ENCODE peak calls at places on chromosome 1, in nine cellular contexts. X, D, L, Q, J, T, K, M and S are unnamed samples.

GRCh38 chr1:176752505-176752904 is 289.5 kb downstream of the PAPPA2 start:
- DNase-seq in M (no peak), J (no peak), X (no peak), Q (no peak), D (no peak), L (no peak), T (no peak), K (no peak), S (no peak)

GRCh38 chr1:27872059-27872801 is at the start of gene THEMIS2:
- DNase-seq in X (peak; percentile 96), K (peak; percentile 44), T (peak; percentile 42), M (peak; percentile 79), J (no peak), Q (no peak), L (peak; percentile 46), D (peak; percentile 81), S (peak; percentile 73)

GRCh38 chr1:63663301-63663700 is 70.1 kb downstream of the PGM1 start:
- DNase-seq in D (no peak), T (no peak), J (no peak), Q (no peak), K (no peak), M (no peak), X (no peak), L (no peak), S (no peak)

GRCh38 chr1:229170778-229171505 is 100.0 kb upstream of the RAB4A start:
- DNase-seq in D (no peak), L (no peak), M (no peak), T (peak; percentile 33), X (no peak), K (no peak), J (no peak), Q (no peak), S (no peak)

GRCh38 chr1:201750934-201751333 is 78.0 kb upstream of the IPO9 start:
- DNase-seq in T (no peak), K (no peak), L (no peak), M (no peak), Q (no peak), J (no peak), D (no peak), X (no peak), S (no peak)

GRCh38 chr1:12208764-12209494 is 20.9 kb upstream of the VPS13D start:
- DNase-seq in M (peak; percentile 84), K (peak; percentile 87), J (peak; percentile 88), X (peak; percentile 94), L (peak; percentile 87), T (peak; percentile 83), D (peak; percentile 89), Q (peak; percentile 73), S (peak; percentile 89)

GRCh38 chr1:234868296-234869147 is 258.5 kb upstream of the IRF2BP2 start:
- DNase-seq in X (no peak), L (no peak), K (no peak), T (no peak), D (no peak), Q (no peak), M (no peak), J (no peak), S (no peak)

GRCh38 chr1:22641247-22641646 is 2.2 kb upstream of the C1QC start:
- DNase-seq in Q (no peak), L (no peak), X (no peak), M (no peak), D (no peak), K (no peak), J (no peak), T (no peak), S (no peak)

GRCh38 chr1:5949761-5950100 is 42.5 kb downstream of the NPHP4 start:
- DNase-seq in J (no peak), Q (no peak), T (no peak), M (no peak), X (no peak), D (no peak), L (no peak), K (no peak), S (no peak)

GRCh38 chr1:5948681-5949005 is 43.6 kb downstream of the NPHP4 start:
- DNase-seq in J (no peak), K (no peak), Q (no peak), L (no peak), T (no peak), D (no peak), X (no peak), M (no peak), S (no peak)

GRCh38 chr1:5950201-5950895 is 41.9 kb downstream of the NPHP4 start:
- DNase-seq in M (no peak), L (no peak), X (no peak), D (no peak), J (no peak), K (no peak), T (no peak), Q (no peak), S (no peak)

GRCh38 chr1:5947978-5948680 is 44.1 kb downstream of the NPHP4 start:
- DNase-seq in J (no peak), K (no peak), L (no peak), D (no peak), T (no peak), M (no peak), Q (no peak), X (no peak), S (no peak)

GRCh38 chr1:5949074-5949760 is 43.0 kb downstream of the NPHP4 start:
- DNase-seq in D (no peak), T (no peak), K (no peak), M (no peak), L (no peak), X (no peak), Q (no peak), J (no peak), S (no peak)
- TF ChIP-seq CTCF in D (no peak), T (no peak), K (no peak), M (no peak), L (no peak), X (no peak), Q (no peak), J (no peak), S (no peak)

DNA sequence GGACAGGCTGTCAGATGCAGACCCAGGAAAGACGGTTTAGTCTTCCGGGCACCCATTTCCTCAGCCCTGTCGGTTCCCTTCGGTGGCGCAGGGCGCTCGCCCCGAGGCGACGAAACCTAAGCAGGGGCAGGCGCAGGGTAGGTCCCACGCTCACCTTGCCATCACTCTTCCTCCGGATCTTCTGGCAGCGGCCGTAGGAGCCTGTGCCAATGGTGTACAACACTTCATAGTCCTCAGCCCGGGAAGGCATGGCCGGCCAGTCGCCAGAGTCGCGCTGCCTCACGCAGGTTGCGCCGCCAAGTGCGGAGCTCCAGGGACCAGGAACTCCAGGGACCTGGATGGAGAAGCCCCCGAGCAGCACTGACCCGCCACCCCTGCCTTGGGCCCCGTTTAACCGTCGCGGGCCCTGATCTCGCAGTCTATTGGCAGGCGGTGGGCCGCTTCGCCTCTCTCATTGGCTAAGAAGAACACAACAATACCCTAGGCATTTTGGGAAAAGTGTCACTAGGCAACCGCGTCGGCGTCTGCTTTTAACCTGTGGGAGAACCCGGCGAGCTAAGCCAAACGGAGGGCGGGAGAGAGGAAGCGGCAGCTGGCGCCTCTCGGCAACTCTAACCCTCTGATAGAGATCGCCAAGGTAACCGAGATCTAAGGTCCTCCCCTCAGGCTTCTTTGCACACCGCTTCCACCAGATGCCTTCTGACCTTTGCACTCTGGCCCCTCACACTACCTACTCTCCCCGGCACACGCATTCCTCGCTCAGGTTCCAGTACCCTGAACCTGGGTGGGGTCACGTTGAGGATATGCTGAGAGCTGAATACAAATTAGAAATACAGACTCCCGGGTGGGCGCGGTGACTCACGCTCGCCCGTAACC is at the start of gene NEK2:
- DNase-seq in M (peak; percentile 96), T (peak; percentile 94), L (peak; percentile 85), J (peak; percentile 65), X (peak; percentile 95), D (peak; percentile 93), K (peak; percentile 90), Q (peak; percentile 87), S (peak; percentile 92)
- TF ChIP-seq POLR2A in M (no peak), T (no peak), L (no peak), J (no peak), X (no peak), D (no peak), K (no peak), Q (no peak), S (no peak)

GRCh38 chr1:32182060-32182459 is 2.6 kb downstream of the TXLNA start:
- DNase-seq in M (no peak), Q (no peak), K (no peak), J (no peak), X (no peak), L (no peak), D (no peak), T (no peak), S (no peak)

GRCh38 chr1:32179443-32180185 is at the start of gene TXLNA:
- DNase-seq in J (peak; percentile 92), T (peak; percentile 95), K (peak; percentile 92), Q (peak; percentile 92), D (peak; percentile 96), L (peak; percentile 94), M (peak; percentile 96), X (peak; percentile 99), S (peak; percentile 96)

GRCh38 chr1:32181065-32181464 is 1.6 kb downstream of the TXLNA start:
- DNase-seq in X (no peak), Q (no peak), J (no peak), T (no peak), D (no peak), L (no peak), K (no peak), M (no peak), S (no peak)

GRCh38 chr1:32180186-32181060 is 948 bp downstream of the TXLNA start:
- DNase-seq in K (peak; percentile 52), J (no peak), X (peak; percentile 88), Q (no peak), T (peak; percentile 73), L (peak; percentile 47), D (peak; percentile 62), M (peak; percentile 59), S (peak; percentile 60)

DNA sequence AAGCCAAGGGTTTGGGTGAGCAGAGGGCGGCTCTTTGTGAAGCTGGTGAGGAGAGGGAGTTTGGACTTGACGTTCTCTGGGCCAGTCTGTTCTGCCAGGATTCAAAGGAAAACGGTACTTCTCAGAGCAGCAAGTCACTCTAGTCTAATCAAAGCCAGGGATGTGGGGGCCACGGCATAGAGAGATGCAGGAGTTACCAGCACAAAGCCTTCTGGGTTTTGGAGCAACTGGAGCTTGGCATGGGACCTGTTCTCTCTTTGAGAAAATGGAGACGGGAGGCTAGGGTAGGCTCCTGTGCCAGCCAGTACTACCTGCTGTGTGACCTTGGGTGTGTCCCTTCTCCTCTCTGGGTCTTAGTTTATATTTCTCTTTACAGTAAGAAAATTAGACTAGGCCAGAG is 2.1 kb downstream of the TXLNA start:
- DNase-seq in D (no peak), J (no peak), Q (no peak), X (no peak), T (no peak), L (no peak), M (no peak), K (no peak), S (no peak)
- H3K4me3 ChIP-seq in D (peak overlapping the region; percentile 82), J (peak overlapping the region; percentile 77), Q (peak overlapping the region; percentile 71), X (no peak overlapping the region), T (peak overlapping the region; percentile 73), L (no peak overlapping the region), M (peak overlapping the region; percentile 77), K (no peak overlapping the region), S (no peak overlapping the region)

DNA sequence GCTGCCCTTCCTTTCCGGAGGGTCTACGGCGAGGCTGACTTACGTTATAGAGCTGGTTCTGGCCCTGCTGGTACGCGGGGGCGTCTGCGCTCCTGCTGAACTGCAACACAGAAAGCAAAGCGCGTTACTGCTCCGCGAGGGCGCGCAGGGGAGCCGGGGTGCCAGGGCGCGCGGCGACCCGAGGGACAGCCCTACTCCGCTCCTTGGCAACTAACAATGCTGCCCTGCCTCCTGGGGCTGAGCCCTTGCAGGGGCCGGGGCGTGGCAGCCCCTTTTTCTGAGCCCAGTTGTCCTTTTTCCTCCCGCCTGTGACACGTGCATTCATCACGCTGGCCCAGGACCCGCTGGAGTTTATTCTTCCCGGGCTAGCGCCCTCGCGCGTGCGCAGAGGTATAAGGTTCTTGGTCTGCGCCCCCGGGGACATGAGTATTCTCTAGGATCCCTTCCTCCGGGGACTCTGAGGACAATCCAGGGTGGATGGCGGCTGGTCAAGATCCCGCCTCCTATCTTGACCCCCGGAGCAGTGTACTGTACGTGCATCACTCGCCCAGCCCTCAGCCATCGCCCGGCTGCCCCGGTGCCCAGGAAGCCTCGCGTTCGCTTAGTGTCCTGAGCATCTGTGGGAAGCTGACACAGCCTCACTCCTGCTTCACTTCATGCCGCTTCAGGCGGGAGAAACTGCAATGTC is 78.9 kb downstream of the CD247 start:
- DNase-seq in X (no peak), J (no peak), M (no peak), Q (no peak), K (no peak), D (no peak), T (peak; percentile 33), L (no peak), S (peak; percentile 19)
- TF ChIP-seq CTCF in X (no peak), J (no peak), M (no peak), Q (no peak), K (no peak), D (no peak), T (no peak), L (no peak), S (no peak)